ENCODE peak calls at places on chromosomes 7 and 10, in seven cellular contexts. V is uterus; T is Kasumi-1; J is NAMALWA; A is stimulated activated naive CD8-positive, alpha-beta T cell treated with anti-CD3 and anti-CD28 coated beads, Interleukin-15, amount 100 ng/mL, for 72 hours; R is endothelial cell; L is NCI-H345. M is an unnamed sample.

GRCh38 chr7:114663502-114663901 is 248.9 kb downstream of the FOXP2 start:
- DNase-seq in L (peak; percentile 77), R (no peak), V (no peak), T (peak; percentile 73), A (no peak), J (peak; percentile 52), M (peak; percentile 64)

GRCh38 chr10:87799860-87800259 is 18.2 kb downstream of the ATAD1 start:
- DNase-seq in V (no peak), T (peak; percentile 18), A (no peak), R (no peak), J (no peak), L (no peak), M (no peak)

GRCh38 chr7:154835924-154836529 is 166.9 kb downstream of the PAXIP1 start:
- DNase-seq in L (no peak), V (no peak), R (no peak), A (no peak), J (no peak), T (no peak), M (no peak)

GRCh38 chr7:97409346-97409745 is 291.8 kb downstream of the SDHAF3 start:
- DNase-seq in L (no peak), J (no peak), R (no peak), V (no peak), T (no peak), A (no peak), M (no peak)

GRCh38 chr7:80187279-80187678 is 52.6 kb downstream of the GNAI1 start:
- DNase-seq in L (no peak), V (no peak), R (no peak), J (no peak), T (no peak), A (no peak), M (no peak)

GRCh38 chr10:96390460-96390864 is 31.7 kb upstream of the OPALIN start:
- DNase-seq in V (peak; percentile 47), L (no peak), A (no peak), R (no peak), J (no peak), T (no peak), M (no peak)

GRCh38 chr7:94130716-94131115 is 126.6 kb upstream of the BET1 start:
- DNase-seq in A (no peak), J (no peak), T (no peak), R (no peak), L (no peak), V (no peak), M (no peak)

GRCh38 chr7:3080106-3080505 is 36.4 kb upstream of the CARD11 start:
- DNase-seq in T (no peak), R (no peak), A (no peak), L (no peak), J (no peak), V (no peak), M (no peak)

GRCh38 chr7:41107330-41107937 is 595.5 kb downstream of the INHBA start:
- DNase-seq in T (no peak), J (no peak), L (no peak), V (peak; percentile 16), R (no peak), A (no peak), M (no peak)

GRCh38 chr10:16792675-16793074 is 24.5 kb downstream of the RSU1 start:
- DNase-seq in L (no peak), V (no peak), J (no peak), T (no peak), A (no peak), R (no peak), M (no peak)

M was measured in DMS153.